ENCODE peak calls at places on chromosomes 1 and 21, in eight cellular contexts. K is psoas muscle, Y is foreskin keratinocyte, C is fibroblast of pulmonary artery, H is GM20000, G is mucosa of descending colon, V is A549, W is nephron progenitor cell. Z is an unnamed sample.

GRCh38 chr1:100657876-100658715 is 61.4 kb upstream of the VCAM1 start:
- DNase-seq in K (no peak), Y (no peak), C (peak), H (no peak), G (no peak), V (no peak), W (no peak), Z (no peak)

GRCh38 chr1:43267818-43268425 is 1.9 kb upstream of the TMEM125 start:
- DNase-seq in K (no peak), Y (no peak), C (no peak), H (no peak), G (no peak), V (no peak), W (no peak), Z (no peak)

GRCh38 chr1:209368864-209369598 is 214.5 kb upstream of the CAMK1G start:
- DNase-seq in K (peak), Y (peak), C (peak), H (no peak), G (no peak), V (no peak), W (no peak), Z (peak)

GRCh38 chr1:46341222-46342083 is 846 bp downstream of the NSUN4 start:
- DNase-seq in K (peak), Y (no peak), C (no peak), H (no peak), G (peak), V (no peak), W (peak), Z (no peak)

GRCh38 chr21:37421306-37421705 is 54.7 kb downstream of the DYRK1A start:
- DNase-seq in K (no peak), Y (no peak), C (no peak), H (no peak), G (no peak), V (no peak), W (no peak), Z (no peak)

GRCh38 chr1:192724670-192725069 is 84.2 kb upstream of the RGS2 start:
- DNase-seq in K (no peak), Y (peak), C (no peak), H (no peak), G (no peak), V (no peak), W (no peak), Z (peak)

GRCh38 chr1:98277111-98277510 is 356.3 kb upstream of the DPYD start:
- DNase-seq in K (no peak), Y (peak), C (peak), H (no peak), G (no peak), V (no peak), W (no peak), Z (peak)

GRCh38 chr1:205584732-205585131 is 47.1 kb downstream of the ELK4 start:
- DNase-seq in K (no peak), Y (no peak), C (no peak), H (no peak), G (no peak), V (no peak), W (no peak), Z (no peak)

GRCh38 chr1:7659514-7659913 is 111.6 kb upstream of the VAMP3 start:
- DNase-seq in K (no peak), Y (no peak), C (no peak), H (no peak), G (no peak), V (no peak), W (no peak), Z (no peak)

GRCh38 chr1:240946926-240947325 is 335.0 kb upstream of the GREM2 start:
- DNase-seq in K (no peak), Y (no peak), C (peak), H (peak), G (peak), V (peak), W (peak), Z (peak)

GRCh38 chr1:7265771-7266371 is 480.6 kb downstream of the CAMTA1 start:
- DNase-seq in K (no peak), Y (peak), C (peak), H (no peak), G (peak), V (peak), W (no peak), Z (peak)

GRCh38 chr1:26023826-26024225 is 2.3 kb downstream of the EXTL1 start:
- DNase-seq in K (no peak), Y (no peak), C (no peak), H (no peak), G (no peak), V (no peak), W (no peak), Z (no peak)

GRCh38 chr1:210143465-210144062 is 89.0 kb upstream of the SERTAD4 start:
- DNase-seq in K (peak), Y (peak), C (peak), H (peak), G (peak), V (peak), W (peak), Z (peak)

DNA sequence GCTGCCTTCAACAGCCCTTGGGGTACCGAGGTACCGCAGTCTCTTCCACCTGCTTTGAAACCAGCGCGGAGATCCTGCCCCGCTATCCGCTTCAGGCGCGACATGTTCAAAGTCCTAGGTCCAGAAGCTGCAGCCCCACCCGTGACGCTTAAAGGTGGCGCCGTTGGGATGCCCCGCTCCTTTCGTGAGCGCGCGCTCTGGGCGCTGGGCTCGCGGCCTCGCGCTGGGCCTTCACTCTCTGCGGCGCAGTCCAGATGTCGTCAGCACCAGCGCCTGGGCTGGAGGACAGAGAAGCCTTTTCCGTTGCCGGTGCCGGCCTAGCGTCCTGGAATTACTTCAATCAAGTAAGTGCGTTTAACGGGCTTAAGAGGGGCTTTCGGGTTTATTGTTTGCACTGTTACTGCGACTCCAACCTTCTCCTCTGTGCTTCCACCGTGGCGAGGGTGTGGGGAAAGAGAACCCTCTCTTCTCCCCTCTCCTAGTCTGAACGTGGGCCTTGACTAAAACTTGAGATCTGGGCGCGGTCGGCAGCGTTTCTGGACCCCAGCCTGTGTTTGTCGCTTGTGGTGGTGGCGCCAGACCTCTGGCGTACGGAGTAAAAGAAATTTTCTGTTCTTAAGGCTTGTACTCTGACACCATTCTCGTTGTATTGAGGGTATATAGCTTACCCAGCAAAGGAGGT is at the start of gene LRRC40:
- DNase-seq in K (peak), Y (peak), C (peak), H (peak), G (peak), V (peak), W (peak), Z (peak)
- TF ChIP-seq CTCF in K (no peak), Y (no peak), C (no peak), H (no peak), G (no peak), V (no peak), W (no peak), Z (no peak)

GRCh38 chr1:27137544-27138075 is 17.3 kb downstream of the SLC9A1 start:
- DNase-seq in K (no peak), Y (no peak), C (no peak), H (no peak), G (peak), V (no peak), W (peak), Z (no peak)

GRCh38 chr1:27138368-27138767 is 16.6 kb downstream of the SLC9A1 start:
- DNase-seq in K (no peak), Y (no peak), C (no peak), H (no peak), G (no peak), V (no peak), W (no peak), Z (no peak)

GRCh38 chr1:27137022-27137542 is 17.8 kb downstream of the SLC9A1 start:
- DNase-seq in K (peak), Y (no peak), C (no peak), H (peak), G (peak), V (no peak), W (no peak), Z (no peak)

GRCh38 chr1:27133990-27134389 is 20.9 kb downstream of the SLC9A1 start:
- DNase-seq in K (no peak), Y (no peak), C (no peak), H (peak), G (no peak), V (no peak), W (no peak), Z (no peak)

DNA sequence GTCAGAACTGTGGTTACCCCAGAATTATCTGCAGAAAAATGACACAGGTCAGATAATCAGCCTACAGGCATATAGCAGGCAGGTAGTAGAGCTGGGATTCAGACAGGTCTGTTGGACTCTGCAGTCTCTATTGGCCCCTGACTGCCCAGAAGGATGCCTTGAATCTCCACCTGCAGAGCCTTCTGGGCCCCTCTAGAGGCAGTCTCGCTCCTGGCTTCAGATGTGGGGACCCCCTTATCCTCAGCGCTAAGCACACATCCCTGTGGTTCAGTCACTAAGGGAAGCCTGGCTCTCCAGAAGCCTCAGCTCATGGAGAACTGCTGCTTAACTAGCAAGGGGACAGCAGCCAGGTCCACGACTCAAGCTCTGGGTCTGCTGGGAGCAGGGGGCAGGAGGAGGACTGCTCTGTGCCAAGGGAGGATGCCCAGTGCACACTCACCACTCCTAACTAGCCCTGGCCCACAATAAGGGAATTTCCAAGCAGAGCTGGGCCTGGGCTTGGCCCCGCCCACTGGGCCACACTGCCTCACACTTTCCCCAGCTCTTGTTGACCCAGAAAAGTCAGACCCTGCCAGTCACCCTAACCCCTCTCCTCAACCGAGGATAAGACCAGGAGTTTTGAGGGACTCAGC is 18.9 kb downstream of the SLC9A1 start:
- DNase-seq in K (no peak), Y (no peak), C (no peak), H (peak), G (no peak), V (no peak), W (no peak), Z (no peak)
- TF ChIP-seq CTCF in K (no peak), Y (no peak), C (peak), H (no peak), G (no peak), V (no peak), W (no peak), Z (no peak)

GRCh38 chr1:30101477-30102227 is 621.7 kb downstream of the MATN1 start:
- DNase-seq in K (no peak), Y (no peak), C (no peak), H (no peak), G (peak), V (no peak), W (peak), Z (peak)

GRCh38 chr1:30100186-30100862 is 623.1 kb downstream of the MATN1 start:
- DNase-seq in K (no peak), Y (no peak), C (no peak), H (no peak), G (no peak), V (no peak), W (no peak), Z (no peak)

GRCh38 chr1:30101016-30101415 is 622.4 kb downstream of the MATN1 start:
- DNase-seq in K (no peak), Y (no peak), C (no peak), H (no peak), G (no peak), V (no peak), W (no peak), Z (no peak)

GRCh38 chr1:30102605-30103004 is 620.8 kb downstream of the MATN1 start:
- DNase-seq in K (no peak), Y (no peak), C (no peak), H (no peak), G (no peak), V (no peak), W (no peak), Z (no peak)

DNA sequence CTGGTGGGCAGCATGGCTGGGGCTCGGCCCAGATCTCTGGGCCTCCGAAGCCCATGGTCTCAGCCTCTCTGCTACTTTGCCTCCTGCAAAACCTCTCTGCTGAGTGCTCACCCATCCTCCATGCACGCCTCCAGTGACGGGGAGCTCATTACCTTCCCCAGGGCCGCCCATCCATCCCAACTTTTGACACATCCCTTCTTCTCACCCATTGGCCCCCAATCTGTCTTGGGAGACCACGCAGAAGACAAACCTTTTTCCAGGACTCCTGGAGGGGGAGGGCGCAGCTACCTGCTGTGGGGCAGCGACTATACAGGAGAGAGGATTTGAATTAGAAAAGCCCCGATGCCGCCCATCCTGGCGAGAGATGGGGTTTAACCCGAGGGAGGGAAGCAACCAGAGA is 623.8 kb downstream of the MATN1 start:
- DNase-seq in K (no peak), Y (no peak), C (no peak), H (no peak), G (no peak), V (no peak), W (no peak), Z (no peak)
- TF ChIP-seq CTCF in K (no peak), Y (no peak), C (no peak), H (no peak), G (no peak), V (no peak), W (no peak), Z (no peak)

GRCh38 chr1:147665521-147665920 is 4.8 kb downstream of the ACP6 start:
- DNase-seq in K (no peak), Y (no peak), C (no peak), H (no peak), G (no peak), V (peak), W (no peak), Z (no peak)
- TF ChIP-seq CTCF in K (no peak), Y (peak), C (peak), H (no peak), G (no peak), V (no peak), W (peak), Z (peak)

GRCh38 chr1:44293761-44294315 is 61.2 kb downstream of the ERI3 start:
- DNase-seq in K (peak), Y (no peak), C (no peak), H (no peak), G (peak), V (no peak), W (no peak), Z (peak)

GRCh38 chr1:44296067-44296466 is 59.0 kb downstream of the ERI3 start:
- DNase-seq in K (no peak), Y (no peak), C (no peak), H (no peak), G (no peak), V (no peak), W (peak), Z (no peak)

GRCh38 chr1:44292641-44293040 is 62.4 kb downstream of the ERI3 start:
- DNase-seq in K (no peak), Y (no peak), C (no peak), H (no peak), G (no peak), V (no peak), W (no peak), Z (no peak)

GRCh38 chr1:44296794-44297193 is 58.3 kb downstream of the ERI3 start:
- DNase-seq in K (no peak), Y (no peak), C (no peak), H (no peak), G (no peak), V (no peak), W (peak), Z (no peak)

DNA sequence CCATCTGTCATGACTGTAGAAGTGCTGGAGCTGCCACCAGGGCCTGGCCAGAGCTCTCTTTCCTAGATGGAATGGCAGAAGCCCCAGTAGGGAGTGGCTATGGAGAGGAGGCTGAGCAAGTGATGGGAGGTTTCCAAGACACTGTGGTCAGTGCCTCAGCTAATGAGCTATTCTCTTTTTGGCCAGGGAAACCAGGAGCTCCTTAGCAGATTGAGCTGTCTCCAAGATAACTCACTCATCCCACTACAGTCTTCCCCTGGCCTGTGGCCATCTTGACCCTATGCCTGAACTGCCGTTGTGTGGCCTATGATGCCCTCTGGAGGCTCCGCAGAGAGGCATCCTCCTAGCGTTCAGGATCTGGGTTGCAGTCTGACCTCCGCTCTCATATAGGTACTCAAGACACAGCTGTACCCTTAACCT is 60.5 kb downstream of the ERI3 start:
- DNase-seq in K (peak), Y (no peak), C (peak), H (no peak), G (peak), V (peak), W (peak), Z (peak)
- TF ChIP-seq CTCF in K (peak), Y (peak), C (peak), H (no peak), G (no peak), V (peak), W (no peak), Z (no peak)

Z was measured in MCF 10A.